ENCODE peak calls at places on chromosomes 13 and 19, in seven cellular contexts. G is stromal cell of bone marrow; X is NCI-H1694 treated with DMSO at 0.1 percent for 48 hours; K is stimulated activated CD8-positive, alpha-beta memory T cell treated with anti-CD3 and anti-CD28 coated beads, Interleukin-15, amount 100 ng/mL, for 1 hour; Y is WERI-Rb-1; T is EL; B is glutamatergic neuron. E is an unnamed sample.
A peak's percentile ranks its signal among the peaks of the same experiment; 100 is the strongest.

GRCh38 chr13:80825276-80825675 is 484.4 kb upstream of the SPRY2 start:
- DNase-seq in T (no peak), Y (no peak), X (no peak), G (no peak), B (no peak), K (no peak), E (no peak)

GRCh38 chr19:3575260-3575741 is 2.6 kb downstream of the HMG20B start:
- DNase-seq in B (peak; percentile 72), G (no peak), K (no peak), T (no peak), X (peak; percentile 28), Y (peak; percentile 65), E (no peak)

GRCh38 chr19:52662631-52663030 is 24.5 kb upstream of the ZNF83 start:
- DNase-seq in Y (no peak), T (peak; percentile 10), K (no peak), B (no peak), G (no peak), X (no peak), E (no peak)

GRCh38 chr19:29492761-29493160 is 33.0 kb upstream of the VSTM2B start:
- DNase-seq in K (no peak), X (no peak), B (no peak), T (no peak), Y (no peak), G (no peak), E (no peak)

GRCh38 chr13:29369060-29369743 is 226.3 kb downstream of the SLC7A1 start:
- DNase-seq in G (peak; percentile 13), T (peak; percentile 43), B (no peak), Y (no peak), X (peak; percentile 22), K (no peak), E (no peak)

GRCh38 chr19:17079710-17080440 is 4.3 kb downstream of the MYO9B start:
- DNase-seq in G (peak; percentile 99), B (peak; percentile 50), K (peak; percentile 37), Y (peak; percentile 79), X (no peak), T (peak; percentile 99), E (no peak)

GRCh38 chr13:100106005-100106404 is 17.1 kb downstream of the PCCA start:
- DNase-seq in X (no peak), Y (no peak), G (no peak), K (no peak), T (peak; percentile 21), B (no peak), E (no peak)

GRCh38 chr19:54335979-54336892 is 2.7 kb downstream of the LILRA4 start:
- DNase-seq in G (no peak), K (no peak), T (no peak), B (no peak), X (no peak), Y (no peak), E (no peak)

GRCh38 chr13:49869514-49869913 is 66.6 kb downstream of the SPRYD7 start:
- DNase-seq in K (no peak), Y (peak; percentile 9), G (no peak), T (peak; percentile 11), X (no peak), B (no peak), E (no peak)

GRCh38 chr19:39915101-39915847 is 19.2 kb downstream of the FCGBP start:
- DNase-seq in T (no peak), B (no peak), G (no peak), Y (no peak), K (no peak), X (no peak), E (no peak)

GRCh38 chr19:44706506-44707236 is 7.7 kb downstream of the CEACAM16 start:
- DNase-seq in Y (no peak), B (no peak), G (no peak), K (no peak), X (no peak), T (no peak), E (no peak)

GRCh38 chr19:46574533-46574932 is 26.6 kb upstream of the CALM3 start:
- DNase-seq in G (no peak), Y (peak; percentile 71), B (no peak), K (no peak), T (no peak), X (no peak), E (no peak)

GRCh38 chr19:1312732-1313694 is 27.3 kb downstream of the EFNA2 start:
- DNase-seq in X (no peak), B (no peak), T (peak; percentile 73), K (no peak), G (no peak), Y (no peak), E (no peak)

GRCh38 chr13:38566526-38566925 is 120.4 kb upstream of the FREM2 start:
- DNase-seq in X (peak; percentile 46), K (no peak), T (no peak), G (no peak), Y (no peak), B (no peak), E (no peak)

GRCh38 chr19:28374971-28375370 is 838.0 kb downstream of the UQCRFS1 start:
- DNase-seq in Y (peak; percentile 91), B (no peak), K (no peak), T (no peak), X (no peak), G (no peak), E (no peak)

GRCh38 chr13:85997587-85997986 is 198.4 kb upstream of the SLITRK6 start:
- DNase-seq in K (no peak), Y (no peak), B (no peak), X (no peak), G (no peak), T (no peak), E (no peak)

GRCh38 chr13:24671367-24672117 is 8.7 kb upstream of the ATP12A start:
- DNase-seq in G (peak; percentile 67), B (peak; percentile 35), X (no peak), Y (peak; percentile 82), T (peak; percentile 81), K (no peak), E (no peak)

GRCh38 chr13:30735025-30735967 is at the start of gene ALOX5AP:
- DNase-seq in G (no peak), K (no peak), X (no peak), T (no peak), B (no peak), Y (no peak), E (peak; percentile 49)

GRCh38 chr13:21043898-21044297 is 17.5 kb downstream of the LATS2 start:
- DNase-seq in B (no peak), G (peak; percentile 79), K (no peak), X (no peak), T (peak; percentile 57), Y (no peak), E (no peak)

GRCh38 chr13:99119686-99120085 is 81.0 kb upstream of the UBAC2 start:
- DNase-seq in B (no peak), G (no peak), X (no peak), T (no peak), Y (no peak), K (no peak), E (no peak)

GRCh38 chr19:50358483-50359431 is 6.7 kb downstream of the NAPSA start:
- DNase-seq in X (no peak), B (no peak), T (peak; percentile 14), K (peak; percentile 56), G (no peak), Y (no peak), E (peak; percentile 51)

GRCh38 chr19:32040246-32040645 is 305.2 kb upstream of the ZNF507 start:
- DNase-seq in X (no peak), B (no peak), T (no peak), G (no peak), K (no peak), Y (no peak), E (no peak)

GRCh38 chr13:76380436-76381065 is 505.7 kb downstream of the KCTD12 start:
- DNase-seq in T (no peak), B (no peak), Y (no peak), K (no peak), X (no peak), G (no peak), E (no peak)

GRCh38 chr19:406999-407491 is 1.9 kb downstream of the C2CD4C start:
- DNase-seq in T (no peak), X (no peak), G (no peak), B (peak; percentile 21), Y (peak; percentile 6), K (no peak), E (no peak)

GRCh38 chr19:30481823-30482222 is 109.6 kb downstream of the ZNF536 start:
- DNase-seq in B (no peak), G (no peak), K (no peak), X (no peak), T (no peak), Y (no peak), E (no peak)

GRCh38 chr13:61685683-61686013 is 270.0 kb upstream of the PCDH20 start:
- DNase-seq in G (no peak), X (no peak), Y (peak; percentile 20), T (no peak), K (no peak), B (no peak), E (no peak)

GRCh38 chr13:66553391-66553790 is 676.7 kb downstream of the PCDH9 start:
- DNase-seq in X (no peak), Y (no peak), K (no peak), B (no peak), T (peak; percentile 37), G (no peak), E (no peak)

GRCh38 chr19:53082929-53083328 is 20.3 kb downstream of the ZNF160 start:
- DNase-seq in K (no peak), X (no peak), T (no peak), B (no peak), G (no peak), Y (no peak), E (no peak)

GRCh38 chr19:21483589-21484170 is 21.7 kb upstream of the ZNF429 start:
- DNase-seq in Y (peak; percentile 78), G (no peak), B (peak; percentile 86), X (no peak), K (peak; percentile 43), T (no peak), E (no peak)

GRCh38 chr19:19206938-19207337 is 3.7 kb upstream of the NR2C2AP start:
- DNase-seq in Y (no peak), T (no peak), B (no peak), K (no peak), X (no peak), G (no peak), E (no peak)

GRCh38 chr13:36130542-36131214 is 504 bp downstream of the DCLK1 start:
- DNase-seq in B (peak; percentile 63), T (no peak), K (no peak), G (no peak), Y (peak; percentile 46), X (peak; percentile 16), E (no peak)

GRCh38 chr19:55809381-55810058 is 22.3 kb downstream of the NLRP11 start:
- DNase-seq in T (peak; percentile 68), Y (peak; percentile 72), B (peak; percentile 21), K (no peak), G (no peak), X (peak; percentile 86), E (peak; percentile 36)

GRCh38 chr19:16366056-16366432 is 41.4 kb downstream of the KLF2 start:
- DNase-seq in Y (no peak), T (no peak), X (no peak), B (no peak), K (no peak), G (no peak), E (no peak)

GRCh38 chr13:42832341-42833153 is 51.2 kb downstream of the FAM216B start:
- DNase-seq in T (peak; percentile 86), K (no peak), B (no peak), Y (no peak), X (no peak), G (peak; percentile 99), E (no peak)

GRCh38 chr19:13579388-13580060 is 73.2 kb upstream of the CACNA1A start:
- DNase-seq in Y (no peak), B (no peak), T (peak; percentile 35), K (no peak), G (peak; percentile 96), X (no peak), E (no peak)

GRCh38 chr19:17402982-17403855 is 2.2 kb downstream of the BST2 start:
- DNase-seq in T (peak; percentile 66), G (no peak), X (no peak), Y (no peak), B (peak; percentile 62), K (peak; percentile 36), E (no peak)